ENCODE peak calls at places on chromosomes 3 and 15, in four cellular contexts. Z is testis, F is esophagus squamous epithelium, T is ovary. V is an unnamed sample. For H3K4me1, the result is how much of the 10 kb centered on the place peaks cover.

GRCh38 chr15:63575312-63575711 is 21.9 kb upstream of the FBXL22 start:
- DNase-seq in T (no peak), F (no peak), Z (no peak), V (no peak)

GRCh38 chr3:153959321-153959717 is 161.9 kb upstream of the ARHGEF26 start:
- DNase-seq in Z (no peak), T (no peak), F (no peak), V (no peak)

GRCh38 chr3:134606033-134607025 is 44.5 kb downstream of the KY start:
- DNase-seq in F (no peak), Z (no peak), T (no peak), V (no peak)

GRCh38 chr3:116188231-116188785 is 257.0 kb downstream of the LSAMP start:
- DNase-seq in F (no peak), Z (no peak), T (no peak), V (no peak)

GRCh38 chr15:60362318-60363023 is 35.3 kb downstream of the ANXA2 start:
- DNase-seq in Z (no peak), T (no peak), F (no peak), V (no peak)

GRCh38 chr3:28595364-28595763 is 246.7 kb upstream of the AZI2 start:
- DNase-seq in Z (no peak), F (no peak), T (no peak), V (no peak)

GRCh38 chr3:134362221-134362620 is 12.0 kb downstream of the AMOTL2 start:
- DNase-seq in F (no peak), Z (no peak), T (no peak), V (no peak)

GRCh38 chr3:62027796-62028195 is 345.6 kb downstream of the FEZF2 start:
- DNase-seq in F (no peak), T (no peak), Z (no peak), V (no peak)

GRCh38 chr3:153138267-153139210 is 23.5 kb upstream of the RAP2B start:
- DNase-seq in F (no peak), T (no peak), Z (peak), V (no peak)

GRCh38 chr3:183541235-183541655 is 14.3 kb downstream of the KLHL6 start:
- DNase-seq in Z (no peak), F (no peak), T (no peak), V (no peak)

GRCh38 chr3:27696906-27697305 is 25.2 kb downstream of the EOMES start:
- DNase-seq in Z (no peak), T (no peak), F (no peak), V (no peak)

GRCh38 chr3:94671078-94671477 is 608.2 kb downstream of the NSUN3 start:
- DNase-seq in F (no peak), Z (no peak), T (no peak), V (no peak)

GRCh38 chr3:30518201-30518864 is 88.1 kb upstream of the TGFBR2 start:
- DNase-seq in T (peak), Z (peak), F (no peak), V (no peak)

GRCh38 chr15:62472616-62473299 is 307.7 kb upstream of the C2CD4B start:
- DNase-seq in Z (no peak), T (no peak), F (no peak), V (no peak)

GRCh38 chr3:64551697-64552096 is 136.1 kb downstream of the ADAMTS9 start:
- DNase-seq in F (no peak), Z (no peak), T (no peak), V (peak)

GRCh38 chr3:124599779-124600693 is 130.2 kb upstream of the UMPS start:
- DNase-seq in T (no peak), F (no peak), Z (no peak), V (no peak)

GRCh38 chr15:98954411-98954810 is 53.2 kb downstream of the PGPEP1L start:
- DNase-seq in T (peak), Z (peak), F (no peak), V (no peak)

GRCh38 chr3:81027344-81027743 is 734.1 kb downstream of the GBE1 start:
- DNase-seq in F (no peak), Z (no peak), T (no peak), V (no peak)

GRCh38 chr3:50617096-50617791 is at the start of gene MAPKAPK3:
- DNase-seq in T (peak), Z (peak), F (no peak), V (no peak)

GRCh38 chr3:45647148-45647619 is 42.0 kb upstream of the SACM1L start:
- DNase-seq in Z (no peak), F (no peak), T (no peak), V (no peak)

GRCh38 chr15:76809704-76810103 is 95.4 kb downstream of the SCAPER start:
- DNase-seq in Z (no peak), T (no peak), F (no peak), V (no peak)

GRCh38 chr3:48879307-48879993 is 19.2 kb downstream of the SLC25A20 start:
- DNase-seq in T (no peak), F (no peak), Z (no peak), V (no peak)

GRCh38 chr3:172038823-172039222 is 555 bp upstream of the FNDC3B start:
- DNase-seq in Z (no peak), F (no peak), T (peak), V (no peak)

GRCh38 chr3:191333481-191333880 is 3.2 kb upstream of the UTS2B start:
- DNase-seq in Z (no peak), T (no peak), F (no peak), V (no peak)

GRCh38 chr3:47381317-47382157 is 716 bp downstream of the PTPN23 start:
- DNase-seq in T (peak), F (peak), Z (peak), V (peak)
- TF ChIP-seq POLR2A in T (no peak), F (no peak), Z (no peak), V (no peak)

DNA sequence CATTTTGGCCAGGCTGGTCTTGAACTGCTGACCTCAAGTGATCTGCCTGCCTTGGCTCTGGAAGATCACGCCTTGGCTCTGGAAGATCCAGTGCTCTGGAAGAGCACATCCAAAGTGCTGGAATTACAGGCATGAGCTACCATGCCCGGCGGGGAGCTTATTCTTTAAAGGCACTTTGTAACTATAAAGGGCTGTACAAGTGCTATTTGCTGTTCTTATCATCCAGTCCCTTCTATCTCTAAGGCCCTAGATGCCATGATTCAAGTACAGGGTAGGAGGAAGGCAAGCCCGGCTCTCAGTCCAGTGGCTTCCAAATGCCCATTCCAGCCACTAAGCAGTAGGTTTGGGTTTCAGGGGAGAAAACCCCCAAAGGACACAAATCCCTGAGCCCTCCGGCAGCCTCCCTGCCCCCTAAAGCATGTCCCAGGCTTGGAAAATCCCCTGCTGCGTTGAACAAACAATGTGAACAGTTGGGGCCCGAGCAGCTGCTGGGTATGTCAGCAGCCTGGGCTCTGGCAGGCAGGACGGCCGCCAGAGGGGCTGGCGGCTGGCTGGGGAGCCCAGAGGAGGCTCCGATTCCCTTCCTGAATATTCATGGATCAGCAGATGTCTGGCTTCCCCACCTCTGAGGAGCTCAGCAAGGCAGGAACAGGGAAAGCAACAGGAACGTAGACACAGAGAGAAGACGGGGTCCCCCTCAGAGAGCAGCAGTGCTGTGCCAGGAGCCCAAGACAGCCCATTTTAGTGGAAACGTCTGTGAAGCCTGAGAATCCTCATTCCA is 7.7 kb downstream of the IGDCC4 start:
- DNase-seq in Z (peak), F (no peak), T (peak), V (no peak)
- H3K4me1 ChIP-seq in Z (under half), F (under half), T (under half), V (under half)

GRCh38 chr3:14822875-14823807 is 4.4 kb downstream of the FGD5 start:
- DNase-seq in Z (no peak), F (no peak), T (no peak), V (no peak)
- H3K27ac ChIP-seq in Z (no peak), F (peak), T (no peak), V (no peak)

GRCh38 chr3:32684800-32685603 is at the start of gene CNOT10:
- DNase-seq in T (peak), Z (peak), F (peak), V (peak)
- TF ChIP-seq POLR2A in T (peak), Z (no peak), F (no peak), V (no peak)

DNA sequence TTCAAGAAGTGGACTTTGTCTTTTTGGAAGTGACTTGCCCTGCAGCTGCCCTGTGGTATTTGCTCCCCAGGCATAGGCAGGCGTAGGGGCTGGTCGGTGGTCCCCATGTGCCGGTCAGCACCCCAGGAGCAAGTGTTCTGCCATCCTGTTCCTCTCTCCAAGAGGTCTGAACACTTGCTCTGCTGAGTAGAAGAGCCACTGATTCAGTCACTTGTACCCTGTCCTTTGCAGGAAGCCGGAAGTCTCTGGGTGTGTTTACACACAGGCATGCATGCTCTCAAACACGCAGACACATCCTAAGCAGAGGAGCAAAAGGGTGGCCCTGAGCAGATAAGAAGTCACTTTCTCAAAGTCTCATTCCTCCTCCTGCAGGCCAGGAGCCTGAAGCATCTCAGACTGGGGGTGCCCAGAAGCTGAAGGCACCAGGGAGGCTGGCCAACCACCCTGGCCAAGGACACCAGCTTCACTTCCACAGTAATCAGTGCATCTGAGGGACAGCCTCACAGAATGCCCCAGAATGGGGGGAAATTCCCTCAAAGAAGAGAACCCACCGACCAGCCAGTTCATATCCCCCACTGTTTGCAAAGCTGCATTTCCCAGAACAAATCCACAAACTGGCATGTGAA is 88.7 kb upstream of the POMGNT2 start:
- DNase-seq in Z (no peak), F (no peak), T (no peak), V (no peak)
- H3K4me1 ChIP-seq in Z (under half), F (under half), T (under half), V (under half)